ENCODE peak calls at places on chromosome 14, in five cellular contexts. One of them, this sample, is unnamed.

GRCh38 chr14:88840926-88841325 is 16.5 kb downstream of the TTC8 start:
- DNase-seq in GM06990: no peak
- DNase-seq in Peyer's patch: no peak
- DNase-seq in lung: no peak
- DNase-seq in stomach: no peak
- DNase-seq in this sample: no peak

GRCh38 chr14:23559010-23559920 is 3.2 kb downstream of the THTPA start:
- DNase-seq in GM06990: no peak
- DNase-seq in Peyer's patch: peak
- DNase-seq in stomach: peak
- DNase-seq in lung: no peak
- DNase-seq in this sample: peak

GRCh38 chr14:71467419-71467818 is 464.8 kb upstream of the RGS6 start:
- DNase-seq in stomach: no peak
- DNase-seq in GM06990: no peak
- DNase-seq in Peyer's patch: no peak
- DNase-seq in lung: no peak
- DNase-seq in this sample: no peak

GRCh38 chr14:102028733-102029132 is 58.1 kb downstream of the HSP90AA1 start:
- DNase-seq in Peyer's patch: no peak
- DNase-seq in lung: no peak
- DNase-seq in stomach: no peak
- DNase-seq in GM06990: no peak
- DNase-seq in this sample: no peak

GRCh38 chr14:21917699-21918436 is 244.2 kb upstream of the OR4E1 start:
- DNase-seq in Peyer's patch: peak
- DNase-seq in GM06990: no peak
- DNase-seq in stomach: peak
- DNase-seq in lung: no peak
- DNase-seq in this sample: peak

GRCh38 chr14:95460647-95461478 is 55.6 kb downstream of the SYNE3 start:
- DNase-seq in stomach: no peak
- DNase-seq in lung: no peak
- DNase-seq in Peyer's patch: no peak
- DNase-seq in GM06990: no peak
- DNase-seq in this sample: no peak

GRCh38 chr14:80390911-80391310 is 179.6 kb upstream of the DIO2 start:
- DNase-seq in lung: no peak
- DNase-seq in GM06990: no peak
- DNase-seq in stomach: no peak
- DNase-seq in Peyer's patch: no peak
- DNase-seq in this sample: no peak

GRCh38 chr14:72641086-72641485 is 252.8 kb downstream of the DPF3 start:
- DNase-seq in GM06990: no peak
- DNase-seq in lung: peak
- DNase-seq in stomach: no peak
- DNase-seq in Peyer's patch: no peak
- DNase-seq in this sample: no peak

GRCh38 chr14:92601757-92602417 is 88.3 kb downstream of the RIN3 start:
- DNase-seq in stomach: no peak
- DNase-seq in GM06990: no peak
- DNase-seq in lung: no peak
- DNase-seq in Peyer's patch: no peak
- DNase-seq in this sample: no peak

GRCh38 chr14:92607702-92608429 is 94.3 kb downstream of the RIN3 start:
- DNase-seq in lung: no peak
- DNase-seq in stomach: no peak
- DNase-seq in GM06990: no peak
- DNase-seq in Peyer's patch: no peak
- DNase-seq in this sample: no peak

GRCh38 chr14:92607251-92607650 is 93.7 kb downstream of the RIN3 start:
- DNase-seq in Peyer's patch: no peak
- DNase-seq in GM06990: no peak
- DNase-seq in stomach: no peak
- DNase-seq in lung: no peak
- DNase-seq in this sample: no peak

GRCh38 chr14:92603309-92604257 is 90.0 kb downstream of the RIN3 start:
- DNase-seq in Peyer's patch: no peak
- DNase-seq in stomach: no peak
- DNase-seq in lung: peak
- DNase-seq in GM06990: no peak
- DNase-seq in this sample: no peak

DNA sequence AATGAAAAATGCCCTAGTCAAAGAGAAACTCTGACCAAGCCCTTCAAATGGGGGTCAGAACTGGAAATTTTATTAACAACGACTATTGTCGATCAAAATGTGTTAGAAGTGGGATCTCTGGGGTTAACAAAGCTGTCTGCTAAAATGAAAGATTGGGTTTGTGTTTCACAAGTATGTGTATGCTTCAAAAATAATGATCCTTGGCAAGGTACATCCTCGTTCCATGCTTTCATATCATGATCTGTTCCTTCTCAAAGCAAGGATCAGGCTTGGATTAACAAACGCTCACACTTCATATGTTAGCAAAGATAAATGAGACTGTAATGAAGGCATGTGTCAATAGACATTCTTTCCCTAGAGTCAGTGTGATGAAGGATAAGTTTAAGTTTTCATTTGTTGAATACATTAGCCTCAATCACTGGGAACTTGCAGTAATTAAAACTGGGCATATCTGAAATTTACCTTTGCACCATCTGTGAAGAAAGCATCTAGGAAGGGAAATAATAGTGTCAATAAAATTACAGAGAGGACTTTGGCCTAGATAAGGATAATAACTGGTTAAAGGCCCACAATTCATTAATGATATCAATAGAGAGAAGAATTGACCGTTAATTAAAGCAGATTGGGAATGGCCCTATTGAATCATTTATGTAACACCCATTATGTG is 91.8 kb downstream of the RIN3 start:
- DNase-seq in GM06990: no peak
- DNase-seq in stomach: no peak
- DNase-seq in Peyer's patch: no peak
- DNase-seq in lung: no peak
- DNase-seq in this sample: no peak
- H3K4me3 ChIP-seq in GM06990: no peak
- H3K4me3 ChIP-seq in stomach: no peak
- H3K4me3 ChIP-seq in Peyer's patch: no peak
- H3K4me3 ChIP-seq in lung: no peak
- H3K4me3 ChIP-seq in this sample: no peak

DNA sequence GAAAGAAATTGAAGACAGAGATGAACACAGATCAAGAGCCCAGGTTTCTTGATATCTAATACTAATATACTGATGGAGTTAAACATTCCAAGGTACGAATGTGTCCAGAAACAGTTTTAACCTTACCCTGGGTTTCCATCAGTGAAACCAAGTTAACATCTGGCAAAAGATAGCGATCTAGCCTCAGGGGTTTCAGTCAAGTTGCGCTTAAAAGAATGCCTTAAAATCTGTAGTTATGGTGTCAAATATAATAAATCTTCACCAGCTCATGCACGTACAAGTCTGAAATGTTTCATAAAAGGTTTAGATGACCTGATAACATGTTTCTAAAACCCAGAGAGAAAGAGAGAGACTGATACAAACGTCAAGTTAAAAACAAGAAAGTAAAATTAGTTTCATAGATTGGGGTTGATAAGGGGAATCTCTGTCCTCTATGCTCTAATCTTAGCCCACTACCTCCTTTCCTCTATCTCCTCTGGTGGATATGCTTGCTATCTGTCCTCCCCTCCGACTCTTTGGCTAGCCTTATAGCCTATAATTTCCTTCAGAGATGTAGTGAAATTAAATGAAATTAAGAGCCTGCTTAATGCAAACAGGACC is 18.6 kb upstream of the FOS start:
- DNase-seq in Peyer's patch: no peak
- DNase-seq in lung: no peak
- DNase-seq in stomach: no peak
- DNase-seq in GM06990: no peak
- DNase-seq in this sample: no peak
- TF ChIP-seq CTCF in Peyer's patch: no peak
- TF ChIP-seq CTCF in lung: no peak
- TF ChIP-seq CTCF in stomach: no peak
- TF ChIP-seq CTCF in GM06990: no peak
- TF ChIP-seq CTCF in this sample: no peak

GRCh38 chr14:44896275-44897040 is 65.3 kb downstream of the KLHL28 start:
- DNase-seq in Peyer's patch: no peak
- DNase-seq in lung: no peak
- DNase-seq in GM06990: no peak
- DNase-seq in stomach: no peak
- DNase-seq in this sample: peak

GRCh38 chr14:44895716-44896115 is 66.0 kb downstream of the KLHL28 start:
- DNase-seq in GM06990: no peak
- DNase-seq in stomach: no peak
- DNase-seq in Peyer's patch: no peak
- DNase-seq in lung: no peak
- DNase-seq in this sample: no peak

GRCh38 chr14:44897041-44897843 is 64.5 kb downstream of the KLHL28 start:
- DNase-seq in lung: peak
- DNase-seq in Peyer's patch: peak
- DNase-seq in GM06990: peak
- DNase-seq in stomach: peak
- DNase-seq in this sample: peak

GRCh38 chr14:44897844-44898151 is 63.9 kb downstream of the KLHL28 start:
- DNase-seq in lung: no peak
- DNase-seq in Peyer's patch: no peak
- DNase-seq in GM06990: no peak
- DNase-seq in stomach: no peak
- DNase-seq in this sample: no peak

DNA sequence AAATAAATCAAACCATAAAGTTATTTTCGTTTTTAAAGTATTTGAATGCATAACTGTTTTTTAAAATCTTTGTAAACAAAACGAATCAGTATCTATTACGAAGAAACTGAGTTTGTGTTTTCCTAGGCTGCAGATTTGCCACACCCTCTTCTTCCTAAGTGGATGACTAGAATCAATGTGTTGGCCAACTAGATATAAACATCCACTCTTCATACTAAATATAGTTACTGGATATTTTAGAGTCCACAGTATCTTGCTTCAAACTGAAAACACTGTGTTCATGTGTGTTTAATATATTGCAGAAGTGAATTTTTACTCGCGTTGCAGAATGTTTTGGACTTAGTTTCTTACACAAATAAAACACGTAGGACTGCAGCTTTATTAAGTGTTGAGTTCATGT is 63.2 kb downstream of the KLHL28 start:
- DNase-seq in GM06990: no peak
- DNase-seq in stomach: no peak
- DNase-seq in lung: no peak
- DNase-seq in Peyer's patch: no peak
- DNase-seq in this sample: peak
- H3K4me3 ChIP-seq in GM06990: no peak
- H3K4me3 ChIP-seq in stomach: peak
- H3K4me3 ChIP-seq in lung: no peak
- H3K4me3 ChIP-seq in Peyer's patch: peak
- H3K4me3 ChIP-seq in this sample: peak

DNA sequence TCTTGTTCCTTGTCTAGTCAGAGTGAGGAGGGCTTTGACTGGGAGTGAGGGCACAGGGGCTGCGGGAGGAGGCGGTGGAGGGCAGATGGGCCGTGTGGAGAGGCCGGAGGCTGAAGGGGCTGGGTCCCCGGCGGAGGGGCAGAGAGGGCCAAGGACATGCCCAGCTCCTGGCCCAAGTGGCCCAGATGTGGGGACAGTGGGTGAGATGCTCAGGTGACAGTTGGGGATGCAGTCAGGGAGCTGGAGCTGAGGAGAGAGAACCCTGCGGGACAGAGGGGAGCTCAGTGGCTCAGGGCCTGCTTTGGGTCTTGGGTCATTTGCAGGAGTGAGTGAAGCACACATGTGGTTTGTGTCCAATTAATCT is 26.5 kb upstream of the PLD4 start:
- DNase-seq in lung: no peak
- DNase-seq in GM06990: no peak
- DNase-seq in stomach: no peak
- DNase-seq in Peyer's patch: no peak
- DNase-seq in this sample: no peak
- TF ChIP-seq CTCF in lung: no peak
- TF ChIP-seq CTCF in GM06990: no peak
- TF ChIP-seq CTCF in stomach: no peak
- TF ChIP-seq CTCF in Peyer's patch: no peak
- TF ChIP-seq CTCF in this sample: no peak

This sample was measured in NB4.